ENCODE peak calls at places on chromosomes 4 and X, in six cellular contexts. B is A549; I is CD4-positive, alpha-beta T cell; L is activated CD4-positive, alpha-beta T cell treated with anti-CD3 and anti-CD28 coated beads, Interleukin-2, amount 10 ng/mL, durations not matched to agents 7 days and 5 days; P is tibial nerve; W is adipocyte. F is an unnamed sample.

GRCh38 chr4:74625981-74626380 is 168.3 kb downstream of the BTC start:
- DNase-seq in B (no peak), I (no peak), L (no peak), P (no peak), W (no peak), F (no peak)

GRCh38 chr4:100694467-100694866 is 176.6 kb upstream of the EMCN start:
- DNase-seq in B (no peak), I (no peak), L (no peak), P (no peak), W (no peak), F (no peak)

GRCh38 chr4:123248260-123248659 is 148.3 kb upstream of the SPRY1 start:
- DNase-seq in B (no peak), I (no peak), L (no peak), P (no peak), W (peak; percentile 68), F (no peak)

GRCh38 chrX:1596676-1597344 is 5.4 kb downstream of the AKAP17A start:
- DNase-seq in B (no peak), I (no peak), L (no peak), P (no peak), W (no peak), F (no peak)

GRCh38 chr4:151325320-151326246 is at the start of gene SH3D19:
- DNase-seq in B (peak; percentile 84), I (no peak), L (no peak), P (peak; percentile 55), W (peak; percentile 76), F (no peak)

GRCh38 chr4:2251073-2251794 is 9.3 kb upstream of the HAUS3 start:
- DNase-seq in B (no peak), I (peak; percentile 5), L (no peak), P (no peak), W (no peak), F (peak; percentile 14)

GRCh38 chr4:1959104-1959384 is 49.7 kb downstream of the NELFA start:
- DNase-seq in B (no peak), I (no peak), L (no peak), P (no peak), W (no peak), F (no peak)

GRCh38 chrX:51891821-51892551 is 1.4 kb upstream of the MAGED1 start:
- DNase-seq in B (no peak), I (no peak), L (no peak), P (peak; percentile 55), W (peak; percentile 90), F (no peak)

GRCh38 chrX:41445171-41445570 is 2.0 kb upstream of the NYX start:
- DNase-seq in B (no peak), I (no peak), L (no peak), P (no peak), W (no peak), F (no peak)

GRCh38 chr4:36010531-36010930 is 233.8 kb downstream of the ARAP2 start:
- DNase-seq in B (no peak), I (no peak), L (no peak), P (no peak), W (no peak), F (no peak)

GRCh38 chr4:41146716-41147506 is 67.4 kb downstream of the APBB2 start:
- DNase-seq in B (no peak), I (no peak), L (no peak), P (peak; percentile 59), W (peak; percentile 42), F (no peak)

GRCh38 chrX:119226431-119226830 is 9.7 kb upstream of the PGRMC1 start:
- DNase-seq in B (no peak), I (no peak), L (no peak), P (no peak), W (no peak), F (no peak)

GRCh38 chr4:7066006-7066405 is 1.9 kb downstream of the GRPEL1 start:
- DNase-seq in B (no peak), I (no peak), L (no peak), P (no peak), W (no peak), F (no peak)

GRCh38 chrX:8981742-8982141 is 52.2 kb downstream of the FAM9B start:
- DNase-seq in B (no peak), I (peak; percentile 7), L (peak; percentile 22), P (no peak), W (no peak), F (no peak)

GRCh38 chrX:119790977-119791436 is 423 bp downstream of the RPL39 start:
- DNase-seq in B (peak; percentile 45), I (peak; percentile 35), L (peak; percentile 46), P (peak; percentile 13), W (peak; percentile 45), F (no peak)

GRCh38 chr4:178671766-178672165 is 1229.5 kb upstream of the AGA start:
- DNase-seq in B (no peak), I (no peak), L (no peak), P (no peak), W (no peak), F (no peak)

GRCh38 chr4:3877236-3877635 is 111.1 kb downstream of the ADRA2C start:
- DNase-seq in B (no peak), I (no peak), L (no peak), P (no peak), W (no peak), F (no peak)

GRCh38 chrX:18424482-18425198 is 768 bp upstream of the CDKL5 start:
- DNase-seq in B (peak; percentile 70), I (peak; percentile 6), L (peak; percentile 15), P (no peak), W (peak; percentile 48), F (no peak)

GRCh38 chrX:47030339-47030738 is 47.9 kb upstream of the RGN start:
- DNase-seq in B (peak; percentile 71), I (no peak), L (peak; percentile 41), P (peak; percentile 66), W (peak; percentile 88), F (no peak)

GRCh38 chr4:9964884-9965283 is 56.4 kb downstream of the SLC2A9 start:
- DNase-seq in B (no peak), I (no peak), L (no peak), P (peak; percentile 36), W (no peak), F (no peak)

GRCh38 chr4:2433609-2434350 is 15.0 kb downstream of the CFAP99 start:
- DNase-seq in B (no peak), I (no peak), L (no peak), P (no peak), W (no peak), F (no peak)

GRCh38 chrX:50721771-50722521 is 92.0 kb downstream of the SHROOM4 start:
- DNase-seq in B (no peak), I (no peak), L (no peak), P (no peak), W (no peak), F (no peak)

GRCh38 chrX:50839730-50840129 is 25.7 kb upstream of the SHROOM4 start:
- DNase-seq in B (no peak), I (no peak), L (no peak), P (no peak), W (no peak), F (no peak)

GRCh38 chr4:74932832-74933561 is at the start of gene PARM1:
- DNase-seq in B (peak; percentile 72), I (no peak), L (peak; percentile 28), P (peak; percentile 59), W (peak; percentile 78), F (peak; percentile 77)

GRCh38 chr4:102632236-102632635 is 128.5 kb downstream of the MANBA start:
- DNase-seq in B (no peak), I (no peak), L (no peak), P (no peak), W (no peak), F (no peak)

GRCh38 chrX:153414838-153415552 is 3.7 kb downstream of the ZFP92 start:
- DNase-seq in B (no peak), I (no peak), L (no peak), P (peak; percentile 11), W (peak; percentile 48), F (no peak)

GRCh38 chr4:93776386-93777080 is 52.0 kb upstream of the ATOH1 start:
- DNase-seq in B (peak; percentile 4), I (no peak), L (no peak), P (no peak), W (peak; percentile 4), F (no peak)

GRCh38 chr4:102759835-102760644 is 728 bp downstream of the MANBA start:
- DNase-seq in B (peak; percentile 25), I (peak; percentile 34), L (peak; percentile 13), P (peak; percentile 41), W (peak; percentile 71), F (no peak)

GRCh38 chrX:103356023-103356798 is at the start of gene TCEAL9:
- DNase-seq in B (peak; percentile 74), I (no peak), L (no peak), P (peak; percentile 65), W (peak; percentile 84), F (no peak)

GRCh38 chrX:9278475-9279270 is 186.2 kb upstream of the TBL1X start:
- DNase-seq in B (no peak), I (no peak), L (no peak), P (no peak), W (no peak), F (no peak)

GRCh38 chrX:114028907-114029662 is 554.8 kb upstream of the HTR2C start:
- DNase-seq in B (no peak), I (no peak), L (no peak), P (no peak), W (no peak), F (no peak)

GRCh38 chr4:6263541-6264540 is 5.8 kb upstream of the WFS1 start:
- DNase-seq in B (peak; percentile 43), I (no peak), L (peak; percentile 32), P (no peak), W (peak; percentile 45), F (no peak)

GRCh38 chr4:24930136-24930535 is 17.3 kb upstream of the CCDC149 start:
- DNase-seq in B (no peak), I (no peak), L (no peak), P (no peak), W (peak; percentile 13), F (no peak)

GRCh38 chr4:4640692-4641091 is 98.8 kb upstream of the STX18 start:
- DNase-seq in B (no peak), I (no peak), L (no peak), P (no peak), W (no peak), F (no peak)

GRCh38 chr4:55030606-55031005 is 94.8 kb downstream of the KDR start:
- DNase-seq in B (no peak), I (no peak), L (no peak), P (no peak), W (no peak), F (no peak)

GRCh38 chr4:17817027-17817426 is 6.2 kb downstream of the NCAPG start:
- DNase-seq in B (peak; percentile 42), I (no peak), L (peak; percentile 21), P (no peak), W (peak; percentile 88), F (no peak)

F was measured in activated B cell treated with CpG ODN at 0.5 μM for 24 hours.